ENCODE peak calls at places on chromosomes 7 and 10, in seven cellular contexts. E, S, A, J, C, D and G are unnamed samples.

GRCh38 chr10:122931088-122931958 is 20.9 kb downstream of the FAM24A start:
- DNase-seq in J (no peak), S (no peak), A (peak; percentile 18), E (peak; percentile 4), C (no peak), D (no peak), G (no peak)

GRCh38 chr7:2008936-2009540 is 223.7 kb downstream of the MAD1L1 start:
- DNase-seq in E (no peak), A (no peak), J (no peak), D (no peak), C (no peak), S (no peak), G (no peak)

GRCh38 chr10:98244586-98244985 is 23.4 kb downstream of the LOXL4 start:
- DNase-seq in D (no peak), S (no peak), J (no peak), C (no peak), E (no peak), A (no peak), G (no peak)

GRCh38 chr7:38374507-38374906 is 101.1 kb upstream of the TARP start:
- DNase-seq in C (peak; percentile 58), A (peak; percentile 67), E (peak; percentile 42), D (peak; percentile 53), J (no peak), S (peak; percentile 58), G (no peak)

GRCh38 chr10:85623758-85624157 is 742.8 kb downstream of the GRID1 start:
- DNase-seq in S (no peak), C (no peak), A (no peak), J (no peak), E (no peak), D (no peak), G (no peak)

GRCh38 chr10:12606461-12606860 is 257.1 kb downstream of the CAMK1D start:
- DNase-seq in D (no peak), J (no peak), E (no peak), S (no peak), C (no peak), A (no peak), G (no peak)

GRCh38 chr7:13920053-13920697 is 69.3 kb downstream of the ETV1 start:
- DNase-seq in A (peak; percentile 100), J (peak; percentile 100), S (peak; percentile 87), D (no peak), E (peak; percentile 100), C (no peak), G (peak; percentile 97)

GRCh38 chr10:132392811-132393694 is 3.9 kb upstream of the PWWP2B start:
- DNase-seq in J (no peak), C (peak; percentile 2), D (no peak), A (no peak), E (peak; percentile 27), S (no peak), G (no peak)

GRCh38 chr10:21749788-21750187 is 215.8 kb downstream of the MLLT10 start:
- DNase-seq in J (no peak), E (no peak), D (no peak), S (no peak), A (no peak), C (no peak), G (no peak)
- H3K4me3 ChIP-seq in J (no peak overlapping the region), E (no peak overlapping the region), D (no peak overlapping the region), S (no peak overlapping the region), A (no peak overlapping the region), C (no peak overlapping the region), G (no peak overlapping the region)

DNA sequence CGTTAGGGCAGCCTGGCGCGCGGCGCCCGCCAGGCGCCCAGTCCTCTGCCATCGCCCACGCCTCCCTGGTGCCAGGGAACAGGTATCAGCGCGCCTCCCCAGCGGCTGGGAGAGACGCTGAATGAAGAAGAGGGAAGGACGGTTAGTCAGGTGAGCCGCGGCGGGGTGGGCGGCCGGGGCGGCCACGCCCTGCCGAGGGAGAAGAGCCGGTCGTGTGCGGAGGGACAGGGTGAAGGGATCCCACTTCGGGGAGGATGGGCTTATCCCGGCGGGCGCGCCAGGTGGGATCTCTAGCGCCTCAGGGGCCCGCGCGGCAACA is 580 bp upstream of the ARL4A start:
- DNase-seq in D (no peak), J (no peak), C (no peak), A (no peak), E (no peak), S (no peak), G (no peak)
- TF ChIP-seq CTCF in D (peak; percentile 61), J (no peak), C (peak; percentile 44), A (no peak), E (no peak), S (no peak), G (no peak)

GRCh38 chr7:17937506-17938115 is 2.7 kb downstream of the SNX13 start:
- DNase-seq in S (no peak), C (no peak), J (no peak), D (no peak), A (peak; percentile 7), E (no peak), G (no peak)
- H3K4me3 ChIP-seq in S (peak overlapping the region; percentile 54), C (no peak overlapping the region), J (peak overlapping the region; percentile 75), D (peak overlapping the region; percentile 96), A (no peak overlapping the region), E (no peak overlapping the region), G (no peak overlapping the region)

GRCh38 chr10:78155722-78156121 is 122.1 kb downstream of the RPS24 start:
- DNase-seq in C (no peak), E (no peak), A (no peak), J (no peak), D (no peak), S (no peak), G (no peak)
- TF ChIP-seq CTCF in C (no peak), E (peak; percentile 6), A (no peak), J (no peak), D (no peak), S (no peak), G (no peak)

GRCh38 chr10:90642136-90642535 is 215.7 kb downstream of the HTR7 start:
- DNase-seq in S (no peak), C (no peak), A (peak; percentile 71), D (no peak), E (peak; percentile 91), J (no peak), G (peak; percentile 19)
- H3K4me3 ChIP-seq in S (no peak overlapping the region), C (no peak overlapping the region), A (no peak overlapping the region), D (no peak overlapping the region), E (no peak overlapping the region), J (no peak overlapping the region), G (no peak overlapping the region)